ENCODE peak calls at places on chromosomes 7 and 10, in six cellular contexts. L, T, M, A, K and F are unnamed samples.

GRCh38 chr10:44306147-44306710 is 78.7 kb downstream of the CXCL12 start:
- DNase-seq in L (no peak), T (no peak), M (no peak), A (peak; percentile 82), K (no peak), F (peak; percentile 63)

GRCh38 chr10:117757121-117757795 is 214.7 kb downstream of the EMX2 start:
- DNase-seq in L (no peak), T (no peak), M (no peak), A (no peak), K (no peak), F (no peak)

GRCh38 chr10:79029478-79030390 is 39.0 kb upstream of the ZMIZ1 start:
- DNase-seq in L (no peak), T (no peak), M (peak; percentile 46), A (no peak), K (no peak), F (no peak)

GRCh38 chr7:142587578-142588191 is 161.6 kb upstream of the PRSS1 start:
- DNase-seq in L (peak; percentile 23), T (peak; percentile 84), M (no peak), A (peak; percentile 87), K (no peak), F (peak; percentile 81)

GRCh38 chr10:31961675-31962074 is 33.0 kb upstream of the ARHGAP12 start:
- DNase-seq in L (no peak), T (peak; percentile 93), M (no peak), A (peak; percentile 57), K (no peak), F (peak; percentile 93)

GRCh38 chr7:2371329-2371728 is 16.7 kb downstream of the EIF3B start:
- DNase-seq in L (no peak), T (no peak), M (no peak), A (no peak), K (no peak), F (no peak)

GRCh38 chr10:97140284-97140846 is 45.4 kb downstream of the SLIT1 start:
- DNase-seq in L (no peak), T (no peak), M (peak; percentile 28), A (no peak), K (peak; percentile 23), F (no peak)

GRCh38 chr10:6795571-6795970 is 215.5 kb upstream of the PRKCQ start:
- DNase-seq in L (no peak), T (no peak), M (no peak), A (no peak), K (no peak), F (no peak)

GRCh38 chr7:129502708-129503685 is 666 bp downstream of the SMKR1 start:
- DNase-seq in L (no peak), T (no peak), M (no peak), A (no peak), K (peak; percentile 16), F (no peak)

GRCh38 chr7:68720722-68721121 is 877.6 kb upstream of the AUTS2 start:
- DNase-seq in L (no peak), T (no peak), M (no peak), A (peak; percentile 75), K (no peak), F (no peak)

GRCh38 chr10:19563424-19564141 is 252.6 kb upstream of the PLXDC2 start:
- DNase-seq in L (no peak), T (no peak), M (no peak), A (no peak), K (no peak), F (no peak)

GRCh38 chr10:72079356-72079755 is 9.0 kb downstream of the SPOCK2 start:
- DNase-seq in L (no peak), T (no peak), M (peak; percentile 28), A (no peak), K (no peak), F (no peak)

GRCh38 chr7:135993950-135994349 is 16.8 kb upstream of the MTPN start:
- DNase-seq in L (no peak), T (no peak), M (no peak), A (no peak), K (no peak), F (no peak)

GRCh38 chr10:36683421-36683820 is 442.0 kb upstream of the ANKRD30A start:
- DNase-seq in L (no peak), T (no peak), M (no peak), A (no peak), K (no peak), F (no peak)

GRCh38 chr10:58781873-58782488 is 269.3 kb downstream of the BICC1 start:
- DNase-seq in L (no peak), T (peak; percentile 75), M (no peak), A (peak; percentile 68), K (no peak), F (peak; percentile 63)

GRCh38 chr10:98088186-98088971 is 46.1 kb upstream of the R3HCC1L start:
- DNase-seq in L (no peak), T (no peak), M (no peak), A (peak; percentile 35), K (no peak), F (no peak)

GRCh38 chr7:7681191-7681935 is 37.0 kb downstream of the RPA3 start:
- DNase-seq in L (peak; percentile 69), T (peak; percentile 77), M (no peak), A (peak; percentile 79), K (no peak), F (peak; percentile 56)

GRCh38 chr10:114337510-114338462 is 66.5 kb downstream of the AFAP1L2 start:
- DNase-seq in L (no peak), T (no peak), M (peak; percentile 56), A (no peak), K (no peak), F (no peak)

GRCh38 chr10:26494018-26494417 is 55.9 kb downstream of the APBB1IP start:
- DNase-seq in L (no peak), T (no peak), M (no peak), A (no peak), K (no peak), F (no peak)

GRCh38 chr10:28906440-28906839 is 229.1 kb downstream of the BAMBI start:
- DNase-seq in L (no peak), T (no peak), M (no peak), A (no peak), K (no peak), F (no peak)

GRCh38 chr10:113680172-113681111 is 730 bp downstream of the CASP7 start:
- DNase-seq in L (peak; percentile 80), T (peak; percentile 80), M (peak; percentile 73), A (peak; percentile 74), K (no peak), F (peak; percentile 59)

GRCh38 chr10:23818484-23818883 is 379.6 kb downstream of the OTUD1 start:
- DNase-seq in L (no peak), T (no peak), M (no peak), A (no peak), K (no peak), F (no peak)

GRCh38 chr7:34759477-34760125 is 101.6 kb downstream of the NPSR1 start:
- DNase-seq in L (no peak), T (peak; percentile 54), M (no peak), A (peak; percentile 43), K (no peak), F (peak; percentile 52)

GRCh38 chr10:94645285-94645684 is 38.2 kb upstream of the CYP2C18 start:
- DNase-seq in L (no peak), T (no peak), M (no peak), A (no peak), K (no peak), F (no peak)

GRCh38 chr10:76428541-76429330 is 997.3 kb downstream of the LRMDA start:
- DNase-seq in L (no peak), T (peak; percentile 66), M (no peak), A (peak; percentile 86), K (no peak), F (peak; percentile 86)

GRCh38 chr10:80078448-80079311 is at the start of gene TMEM254:
- DNase-seq in L (peak; percentile 94), T (peak; percentile 88), M (peak; percentile 96), A (peak; percentile 88), K (peak; percentile 74), F (peak; percentile 73)

GRCh38 chr7:152367170-152367569 is 68.6 kb downstream of the KMT2C start:
- DNase-seq in L (no peak), T (no peak), M (no peak), A (no peak), K (no peak), F (no peak)

GRCh38 chr7:151056286-151057037 is 1.2 kb downstream of the CDK5 start:
- DNase-seq in L (peak; percentile 38), T (peak; percentile 47), M (no peak), A (no peak), K (no peak), F (no peak)
- TF ChIP-seq CTCF in L (no peak), T (no peak), M (no peak), A (no peak), K (peak; percentile 30), F (no peak)

DNA sequence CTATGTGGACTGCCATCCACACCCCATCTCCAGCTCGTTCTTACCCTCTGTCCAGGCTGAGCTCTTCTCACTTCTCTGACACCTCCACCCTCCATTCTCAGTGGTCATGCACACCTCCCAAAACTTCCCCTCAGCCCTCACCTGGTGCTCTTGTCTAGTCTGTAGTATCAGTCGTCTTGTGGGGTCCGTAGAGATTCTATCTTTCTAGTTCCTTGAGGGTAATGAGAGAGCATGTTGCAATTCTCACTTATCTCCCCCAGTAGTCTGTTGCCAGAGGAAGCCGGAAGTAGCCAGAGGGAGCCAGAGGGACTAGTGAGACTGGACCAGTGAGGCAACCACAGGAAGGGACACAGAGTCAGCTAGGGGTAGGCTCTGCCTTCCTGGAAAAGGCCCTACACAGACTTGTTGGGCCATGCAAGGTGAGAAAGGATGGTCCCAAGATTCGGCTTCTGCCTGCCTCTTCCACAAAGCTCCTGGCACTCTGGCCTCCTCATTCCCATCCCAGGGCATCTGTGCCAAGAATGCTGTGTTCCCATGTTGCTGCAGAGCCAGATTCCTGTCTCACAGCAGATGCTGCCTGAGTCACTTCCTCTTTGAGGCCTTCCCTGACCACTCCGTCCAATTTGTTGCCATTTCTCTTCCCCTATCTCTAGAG is 50.6 kb upstream of the DUSP5 start:
- DNase-seq in L (no peak), T (peak; percentile 92), M (peak; percentile 48), A (peak; percentile 95), K (no peak), F (peak; percentile 79)
- TF ChIP-seq CTCF in L (no peak), T (no peak), M (no peak), A (peak; percentile 39), K (no peak), F (no peak)

GRCh38 chr7:127485482-127485881 is 93.0 kb upstream of the ZNF800 start:
- DNase-seq in L (no peak), T (no peak), M (no peak), A (no peak), K (no peak), F (no peak)

GRCh38 chr7:127487381-127487780 is 94.9 kb upstream of the ZNF800 start:
- DNase-seq in L (no peak), T (no peak), M (no peak), A (no peak), K (no peak), F (no peak)

GRCh38 chr7:127484954-127485353 is 92.4 kb upstream of the ZNF800 start:
- DNase-seq in L (no peak), T (no peak), M (no peak), A (no peak), K (no peak), F (no peak)

DNA sequence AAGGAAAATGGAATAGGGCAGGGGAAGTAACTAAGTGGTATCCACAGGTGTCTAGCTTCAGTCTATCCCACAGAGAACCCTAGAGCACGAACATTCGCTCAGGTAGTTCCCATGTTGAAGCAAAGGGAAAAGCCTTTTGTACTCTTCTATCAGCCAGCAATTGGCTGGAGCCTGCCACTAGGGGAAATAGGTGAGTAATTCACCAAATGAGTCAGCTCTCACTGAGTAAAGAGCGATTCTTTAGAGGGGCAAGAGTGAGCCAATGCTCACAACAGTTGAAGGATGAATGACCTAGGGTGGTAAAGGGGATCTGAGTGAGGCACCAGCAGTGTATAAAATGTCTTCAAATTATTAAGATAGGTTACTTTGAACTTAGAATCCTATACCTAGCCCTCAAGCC is 94.1 kb upstream of the ZNF800 start:
- DNase-seq in L (no peak), T (peak; percentile 53), M (no peak), A (peak; percentile 10), K (no peak), F (no peak)
- TF ChIP-seq CTCF in L (no peak), T (peak; percentile 35), M (no peak), A (peak; percentile 24), K (no peak), F (peak; percentile 21)

GRCh38 chr10:70053896-70054641 is 1.4 kb downstream of the MACROH2A2 start:
- DNase-seq in L (peak; percentile 44), T (peak; percentile 28), M (peak; percentile 61), A (peak; percentile 6), K (peak; percentile 57), F (no peak)
- TF ChIP-seq CTCF in L (no peak), T (peak; percentile 14), M (no peak), A (peak; percentile 5), K (peak; percentile 65), F (peak; percentile 37)